ENCODE peak calls at places on chromosomes 1 and 21, in five cellular contexts. Y is foreskin fibroblast, H is GM19239, V is fibroblast of pulmonary artery, T is PC-3. M is an unnamed sample.

GRCh38 chr21:26732442-26733221 is 112.6 kb downstream of the ADAMTS1 start:
- DNase-seq in T (peak; percentile 64), H (no peak), Y (peak; percentile 76), V (peak; percentile 68), M (peak; percentile 38)

GRCh38 chr1:208410409-208410808 is 166.2 kb upstream of the PLXNA2 start:
- DNase-seq in Y (no peak), H (no peak), V (no peak), T (no peak), M (no peak)

GRCh38 chr1:232084584-232085223 is 458.1 kb downstream of the DISC1 start:
- DNase-seq in T (peak; percentile 46), Y (peak; percentile 17), H (no peak), V (peak; percentile 29), M (peak; percentile 35)

GRCh38 chr1:20216574-20216973 is 30.3 kb upstream of the PLA2G2C start:
- DNase-seq in V (peak; percentile 33), T (peak; percentile 71), Y (peak; percentile 15), H (peak; percentile 43), M (peak; percentile 32)

GRCh38 chr1:55095095-55095494 is 55.7 kb downstream of the PCSK9 start:
- DNase-seq in H (no peak), T (no peak), V (no peak), Y (no peak), M (no peak)

GRCh38 chr1:82755671-82756070 is 954.9 kb downstream of the ADGRL2 start:
- DNase-seq in V (no peak), H (no peak), Y (no peak), T (no peak), M (no peak)

GRCh38 chr1:27341525-27342252 is at the start of gene SYTL1:
- DNase-seq in T (peak; percentile 86), Y (peak; percentile 88), V (peak; percentile 68), H (peak; percentile 78), M (peak; percentile 75)

GRCh38 chr1:59292557-59292956 is 4.3 kb upstream of the FGGY start:
- DNase-seq in Y (peak; percentile 79), V (peak; percentile 98), T (no peak), H (peak; percentile 36), M (peak; percentile 33)

GRCh38 chr1:218336353-218336752 is 8.8 kb upstream of the TGFB2 start:
- DNase-seq in Y (no peak), V (no peak), T (no peak), H (no peak), M (no peak)

GRCh38 chr1:92087542-92087941 is 7.4 kb downstream of the BTBD8 start:
- DNase-seq in Y (no peak), T (no peak), H (no peak), V (peak; percentile 25), M (no peak)

GRCh38 chr21:44301093-44301492 is 1.2 kb downstream of the PFKL start:
- DNase-seq in T (no peak), Y (no peak), H (no peak), V (no peak), M (no peak)

GRCh38 chr1:169060010-169060722 is 46.3 kb upstream of the ATP1B1 start:
- DNase-seq in Y (no peak), V (peak; percentile 7), T (peak; percentile 99), H (no peak), M (peak; percentile 71)

GRCh38 chr1:7223334-7224080 is 438.3 kb downstream of the CAMTA1 start:
- DNase-seq in Y (peak; percentile 90), V (peak; percentile 6), H (no peak), T (peak; percentile 89), M (peak; percentile 91)

M was measured in bronchial epithelial cell.